ENCODE peak calls at places on chromosomes 5 and 9, in six cellular contexts. One of them, this sample, is unnamed.

GRCh38 chr5:1330146-1330846 is 14.6 kb downstream of the CLPTM1L start:
- DNase-seq in neuronal stem cell: no peak
- DNase-seq in H9: no peak
- DNase-seq in mesenchymal stem cell: no peak
- DNase-seq in H1: no peak
- DNase-seq in IMR-90: no peak
- DNase-seq in this sample: no peak

GRCh38 chr9:73152953-73153352 is 1.3 kb downstream of the ANXA1 start:
- DNase-seq in H1: no peak
- DNase-seq in neuronal stem cell: no peak
- DNase-seq in mesenchymal stem cell: peak; percentile 43
- DNase-seq in IMR-90: no peak
- DNase-seq in H9: no peak
- DNase-seq in this sample: no peak

GRCh38 chr5:119347996-119348395 is 7.8 kb upstream of the TNFAIP8 start:
- DNase-seq in neuronal stem cell: no peak
- DNase-seq in H1: no peak
- DNase-seq in mesenchymal stem cell: no peak
- DNase-seq in H9: no peak
- DNase-seq in IMR-90: peak; percentile 72
- DNase-seq in this sample: no peak

GRCh38 chr5:179224741-179225140 is 120.5 kb downstream of the ADAMTS2 start:
- DNase-seq in IMR-90: no peak
- DNase-seq in neuronal stem cell: no peak
- DNase-seq in H1: no peak
- DNase-seq in mesenchymal stem cell: no peak
- DNase-seq in H9: peak; percentile 11
- DNase-seq in this sample: no peak

GRCh38 chr5:179270581-179271300 is 74.5 kb downstream of the ADAMTS2 start:
- DNase-seq in H1: no peak
- DNase-seq in mesenchymal stem cell: no peak
- DNase-seq in neuronal stem cell: no peak
- DNase-seq in IMR-90: peak; percentile 47
- DNase-seq in H9: peak; percentile 19
- DNase-seq in this sample: no peak

GRCh38 chr5:117084052-117084451 is 509.4 kb upstream of the SEMA6A start:
- DNase-seq in mesenchymal stem cell: no peak
- DNase-seq in H9: no peak
- DNase-seq in neuronal stem cell: no peak
- DNase-seq in H1: no peak
- DNase-seq in IMR-90: no peak
- DNase-seq in this sample: no peak

GRCh38 chr5:172944741-172945140 is 14.5 kb upstream of the RPL26L1 start:
- DNase-seq in mesenchymal stem cell: no peak
- DNase-seq in neuronal stem cell: no peak
- DNase-seq in H9: no peak
- DNase-seq in H1: no peak
- DNase-seq in IMR-90: peak; percentile 26
- DNase-seq in this sample: no peak

GRCh38 chr5:90287031-90287430 is 122.5 kb downstream of the CETN3 start:
- DNase-seq in mesenchymal stem cell: no peak
- DNase-seq in neuronal stem cell: no peak
- DNase-seq in IMR-90: no peak
- DNase-seq in H1: no peak
- DNase-seq in H9: no peak
- DNase-seq in this sample: no peak

GRCh38 chr5:120817044-120817985 is 353.2 kb downstream of the PRR16 start:
- DNase-seq in mesenchymal stem cell: peak; percentile 35
- DNase-seq in H9: peak; percentile 50
- DNase-seq in IMR-90: peak; percentile 31
- DNase-seq in H1: peak; percentile 53
- DNase-seq in neuronal stem cell: no peak
- DNase-seq in this sample: peak; percentile 42

GRCh38 chr9:121776739-121777637 is 125.6 kb downstream of the DAB2IP start:
- DNase-seq in IMR-90: no peak
- DNase-seq in neuronal stem cell: no peak
- DNase-seq in H1: no peak
- DNase-seq in mesenchymal stem cell: no peak
- DNase-seq in H9: no peak
- DNase-seq in this sample: no peak

GRCh38 chr9:97564291-97565175 is 63.1 kb downstream of the TMOD1 start:
- DNase-seq in neuronal stem cell: no peak
- DNase-seq in mesenchymal stem cell: peak; percentile 65
- DNase-seq in H9: peak; percentile 16
- DNase-seq in H1: peak; percentile 45
- DNase-seq in IMR-90: peak; percentile 78
- DNase-seq in this sample: peak; percentile 41

GRCh38 chr9:7760014-7760415 is 39.6 kb downstream of the DMAC1 start:
- DNase-seq in H1: no peak
- DNase-seq in IMR-90: no peak
- DNase-seq in neuronal stem cell: no peak
- DNase-seq in H9: no peak
- DNase-seq in mesenchymal stem cell: peak; percentile 23
- DNase-seq in this sample: no peak

GRCh38 chr9:13026956-13027355 is 252.1 kb downstream of the LURAP1L start:
- DNase-seq in neuronal stem cell: no peak
- DNase-seq in mesenchymal stem cell: no peak
- DNase-seq in H1: no peak
- DNase-seq in H9: no peak
- DNase-seq in IMR-90: no peak
- DNase-seq in this sample: no peak

GRCh38 chr9:121367651-121368510 is 2.2 kb downstream of the STOM start:
- DNase-seq in mesenchymal stem cell: peak; percentile 64
- DNase-seq in H9: no peak
- DNase-seq in IMR-90: no peak
- DNase-seq in neuronal stem cell: no peak
- DNase-seq in H1: no peak
- DNase-seq in this sample: no peak

GRCh38 chr5:96279796-96280542 is 153.1 kb downstream of the PCSK1 start:
- DNase-seq in IMR-90: peak; percentile 34
- DNase-seq in mesenchymal stem cell: no peak
- DNase-seq in neuronal stem cell: no peak
- DNase-seq in H1: no peak
- DNase-seq in H9: no peak
- DNase-seq in this sample: peak; percentile 38

GRCh38 chr5:178359738-178360137 is 127.1 kb upstream of the PHYKPL start:
- DNase-seq in IMR-90: no peak
- DNase-seq in H1: no peak
- DNase-seq in neuronal stem cell: no peak
- DNase-seq in H9: no peak
- DNase-seq in mesenchymal stem cell: no peak
- DNase-seq in this sample: no peak

GRCh38 chr9:75013735-75014134 is 14.4 kb downstream of the CARNMT1 start:
- DNase-seq in IMR-90: no peak
- DNase-seq in mesenchymal stem cell: no peak
- DNase-seq in H9: no peak
- DNase-seq in neuronal stem cell: no peak
- DNase-seq in H1: no peak
- DNase-seq in this sample: no peak

GRCh38 chr9:35636135-35636876 is 14.4 kb downstream of the SIT1 start:
- DNase-seq in H9: no peak
- DNase-seq in neuronal stem cell: no peak
- DNase-seq in mesenchymal stem cell: no peak
- DNase-seq in IMR-90: no peak
- DNase-seq in H1: no peak
- DNase-seq in this sample: no peak

GRCh38 chr9:124149992-124150391 is 107.8 kb upstream of the NEK6 start:
- DNase-seq in neuronal stem cell: no peak
- DNase-seq in H9: no peak
- DNase-seq in H1: peak; percentile 39
- DNase-seq in IMR-90: peak; percentile 26
- DNase-seq in mesenchymal stem cell: peak; percentile 38
- DNase-seq in this sample: peak; percentile 32

GRCh38 chr5:15757103-15757502 is 257.1 kb downstream of the FBXL7 start:
- DNase-seq in neuronal stem cell: no peak
- DNase-seq in H1: no peak
- DNase-seq in mesenchymal stem cell: peak; percentile 20
- DNase-seq in H9: no peak
- DNase-seq in IMR-90: peak; percentile 64
- DNase-seq in this sample: peak; percentile 24

GRCh38 chr9:134189167-134189474 is 24.8 kb upstream of the RNU6ATAC start:
- DNase-seq in H9: no peak
- DNase-seq in neuronal stem cell: no peak
- DNase-seq in mesenchymal stem cell: peak; percentile 22
- DNase-seq in H1: no peak
- DNase-seq in IMR-90: no peak
- DNase-seq in this sample: no peak

GRCh38 chr9:36986548-36987408 is 47.3 kb downstream of the PAX5 start:
- DNase-seq in IMR-90: no peak
- DNase-seq in H9: no peak
- DNase-seq in mesenchymal stem cell: no peak
- DNase-seq in neuronal stem cell: no peak
- DNase-seq in H1: no peak
- DNase-seq in this sample: no peak

GRCh38 chr9:36988848-36989247 is 45.2 kb downstream of the PAX5 start:
- DNase-seq in H1: no peak
- DNase-seq in H9: no peak
- DNase-seq in neuronal stem cell: no peak
- DNase-seq in IMR-90: no peak
- DNase-seq in mesenchymal stem cell: no peak
- DNase-seq in this sample: no peak

GRCh38 chr9:36985769-36986547 is 48.1 kb downstream of the PAX5 start:
- DNase-seq in H1: peak; percentile 80
- DNase-seq in mesenchymal stem cell: no peak
- DNase-seq in IMR-90: no peak
- DNase-seq in neuronal stem cell: no peak
- DNase-seq in H9: peak; percentile 63
- DNase-seq in this sample: no peak

GRCh38 chr9:36987409-36987808 is 46.7 kb downstream of the PAX5 start:
- DNase-seq in IMR-90: no peak
- DNase-seq in H1: no peak
- DNase-seq in neuronal stem cell: no peak
- DNase-seq in H9: no peak
- DNase-seq in mesenchymal stem cell: no peak
- DNase-seq in this sample: no peak

GRCh38 chr9:36987891-36988290 is 46.2 kb downstream of the PAX5 start:
- DNase-seq in neuronal stem cell: no peak
- DNase-seq in IMR-90: peak; percentile 21
- DNase-seq in H1: no peak
- DNase-seq in mesenchymal stem cell: no peak
- DNase-seq in H9: no peak
- DNase-seq in this sample: no peak
- H4K91ac ChIP-seq in neuronal stem cell: no peak overlapping the region
- H4K91ac ChIP-seq in IMR-90: no peak overlapping the region
- H4K91ac ChIP-seq in H1: no peak overlapping the region
- H4K91ac ChIP-seq in mesenchymal stem cell: no peak overlapping the region
- H4K91ac ChIP-seq in H9: no peak overlapping the region
- H4K91ac ChIP-seq in this sample: no peak overlapping the region

DNA sequence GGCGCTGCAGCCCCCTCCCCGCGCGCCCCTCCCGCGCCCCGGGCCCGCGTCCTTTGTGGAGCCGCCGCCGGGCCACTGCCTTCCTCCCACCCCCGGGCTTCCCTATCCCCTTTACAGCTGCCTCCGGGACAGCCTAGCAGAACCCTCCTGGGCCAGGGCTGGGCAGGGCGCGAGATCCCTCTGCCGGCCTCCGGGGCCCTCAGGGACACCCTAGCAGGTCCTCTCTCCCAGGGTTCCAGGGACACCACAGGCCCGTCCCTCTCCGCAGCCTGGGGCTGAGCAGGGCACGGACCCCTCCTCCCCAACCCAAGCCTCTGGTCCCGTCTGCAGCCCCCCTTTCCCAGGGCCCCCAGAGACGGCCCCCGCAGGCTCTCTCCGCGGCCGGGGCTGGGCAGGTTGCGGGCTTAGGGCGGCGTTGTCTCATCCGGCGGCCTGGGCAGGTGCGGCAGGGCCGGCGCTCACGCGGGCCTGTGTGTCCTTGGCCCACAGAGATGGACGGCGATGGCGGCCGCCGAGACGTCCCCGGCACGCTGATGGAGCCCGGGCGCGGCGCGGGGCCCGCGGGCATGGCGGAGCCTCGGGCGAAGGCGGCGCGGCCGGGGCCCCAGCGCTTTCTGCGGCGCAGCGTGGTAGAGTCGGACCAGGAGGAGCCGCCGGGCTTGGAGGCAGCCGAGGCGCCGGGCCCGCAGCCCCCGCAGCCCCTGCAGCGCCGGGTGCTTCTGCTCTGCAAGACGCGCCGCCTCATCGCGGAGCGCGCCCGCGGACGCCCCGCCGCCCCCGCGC is 691 bp downstream of the WNK2 start:
- DNase-seq in mesenchymal stem cell: no peak
- DNase-seq in H9: no peak
- DNase-seq in neuronal stem cell: peak; percentile 23
- DNase-seq in IMR-90: no peak
- DNase-seq in H1: peak; percentile 70
- DNase-seq in this sample: peak; percentile 86
- H3K18ac ChIP-seq in mesenchymal stem cell: no peak overlapping the region
- H3K18ac ChIP-seq in H9: no peak overlapping the region
- H3K18ac ChIP-seq in neuronal stem cell: peak overlapping the region; percentile 94
- H3K18ac ChIP-seq in IMR-90: no peak overlapping the region
- H3K18ac ChIP-seq in H1: peak overlapping the region; percentile 71
- H3K18ac ChIP-seq in this sample: no peak overlapping the region

GRCh38 chr5:145222622-145223021 is 612.5 kb downstream of the PRELID2 start:
- DNase-seq in H1: no peak
- DNase-seq in IMR-90: no peak
- DNase-seq in H9: no peak
- DNase-seq in neuronal stem cell: no peak
- DNase-seq in mesenchymal stem cell: no peak
- DNase-seq in this sample: no peak

GRCh38 chr5:145221416-145221815 is 613.7 kb downstream of the PRELID2 start:
- DNase-seq in H1: no peak
- DNase-seq in H9: no peak
- DNase-seq in IMR-90: peak; percentile 19
- DNase-seq in mesenchymal stem cell: no peak
- DNase-seq in neuronal stem cell: no peak
- DNase-seq in this sample: no peak

GRCh38 chr5:145220491-145220890 is 614.7 kb downstream of the PRELID2 start:
- DNase-seq in IMR-90: no peak
- DNase-seq in H1: no peak
- DNase-seq in H9: no peak
- DNase-seq in mesenchymal stem cell: no peak
- DNase-seq in neuronal stem cell: no peak
- DNase-seq in this sample: no peak

GRCh38 chr5:145218982-145219381 is 616.2 kb downstream of the PRELID2 start:
- DNase-seq in H9: no peak
- DNase-seq in neuronal stem cell: no peak
- DNase-seq in mesenchymal stem cell: no peak
- DNase-seq in IMR-90: no peak
- DNase-seq in H1: no peak
- DNase-seq in this sample: no peak

DNA sequence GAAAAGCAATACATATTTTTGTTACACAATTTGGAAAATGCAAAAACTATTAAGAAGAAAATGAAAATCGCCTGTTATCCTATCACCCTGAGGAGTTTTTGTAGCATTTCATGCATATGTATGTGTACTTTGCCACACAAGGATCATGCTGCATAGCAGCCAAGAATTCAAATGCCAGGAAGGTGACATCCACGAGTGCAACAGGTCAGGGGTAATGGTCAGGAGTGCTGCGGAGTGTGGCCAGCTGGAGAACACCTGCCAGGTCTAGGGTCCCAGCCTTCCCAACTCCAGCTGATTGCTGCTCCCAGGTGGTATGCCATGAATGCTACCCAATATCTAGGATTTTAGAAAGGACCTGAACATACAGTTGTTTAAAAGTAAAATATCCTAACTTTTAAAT is 617.1 kb downstream of the PRELID2 start:
- DNase-seq in H1: no peak
- DNase-seq in H9: no peak
- DNase-seq in neuronal stem cell: no peak
- DNase-seq in IMR-90: no peak
- DNase-seq in mesenchymal stem cell: no peak
- DNase-seq in this sample: no peak
- H4K91ac ChIP-seq in H1: no peak overlapping the region
- H4K91ac ChIP-seq in H9: no peak overlapping the region
- H4K91ac ChIP-seq in neuronal stem cell: no peak overlapping the region
- H4K91ac ChIP-seq in IMR-90: no peak overlapping the region
- H4K91ac ChIP-seq in mesenchymal stem cell: no peak overlapping the region
- H4K91ac ChIP-seq in this sample: no peak overlapping the region

GRCh38 chr9:77600810-77601209 is 47.3 kb downstream of the GNA14 start:
- DNase-seq in neuronal stem cell: no peak
- DNase-seq in H9: no peak
- DNase-seq in IMR-90: no peak
- DNase-seq in mesenchymal stem cell: no peak
- DNase-seq in H1: no peak
- DNase-seq in this sample: no peak
- H3K18ac ChIP-seq in neuronal stem cell: no peak overlapping the region
- H3K18ac ChIP-seq in H9: no peak overlapping the region
- H3K18ac ChIP-seq in IMR-90: no peak overlapping the region
- H3K18ac ChIP-seq in mesenchymal stem cell: no peak overlapping the region
- H3K18ac ChIP-seq in H1: peak overlapping the region; percentile 63
- H3K18ac ChIP-seq in this sample: no peak overlapping the region

This sample was measured in trophoblast cell.